ENCODE peak calls at places on chromosomes 7 and 10, in four cellular contexts. One of them, this sample, is unnamed.

GRCh38 chr7:117777335-117778150 is 95.7 kb downstream of the CTTNBP2 start:
- DNase-seq in stimulated activated CD8-positive, alpha-beta memory T cell treated with anti-CD3 and anti-CD28 coated beads, Interleukin-2, amount 100 ng/mL, for 1 hour: no peak
- DNase-seq in AG04449: no peak
- DNase-seq in DMS79 treated with DMSO at 0.1 percent for 48 hours: peak
- DNase-seq in this sample: no peak

GRCh38 chr10:3452683-3453388 is 280.3 kb upstream of the PITRM1 start:
- DNase-seq in stimulated activated CD8-positive, alpha-beta memory T cell treated with anti-CD3 and anti-CD28 coated beads, Interleukin-2, amount 100 ng/mL, for 1 hour: no peak
- DNase-seq in AG04449: no peak
- DNase-seq in DMS79 treated with DMSO at 0.1 percent for 48 hours: no peak
- DNase-seq in this sample: peak

GRCh38 chr7:129535896-129536295 is 33.6 kb downstream of the SMKR1 start:
- DNase-seq in stimulated activated CD8-positive, alpha-beta memory T cell treated with anti-CD3 and anti-CD28 coated beads, Interleukin-2, amount 100 ng/mL, for 1 hour: no peak
- DNase-seq in AG04449: no peak
- DNase-seq in DMS79 treated with DMSO at 0.1 percent for 48 hours: no peak
- DNase-seq in this sample: no peak

GRCh38 chr7:151869968-151870918 is 6.7 kb downstream of the PRKAG2 start:
- DNase-seq in stimulated activated CD8-positive, alpha-beta memory T cell treated with anti-CD3 and anti-CD28 coated beads, Interleukin-2, amount 100 ng/mL, for 1 hour: no peak
- DNase-seq in AG04449: no peak
- DNase-seq in DMS79 treated with DMSO at 0.1 percent for 48 hours: no peak
- DNase-seq in this sample: no peak

GRCh38 chr10:115335366-115335765 is 242.2 kb downstream of the ATRNL1 start:
- DNase-seq in stimulated activated CD8-positive, alpha-beta memory T cell treated with anti-CD3 and anti-CD28 coated beads, Interleukin-2, amount 100 ng/mL, for 1 hour: no peak
- DNase-seq in AG04449: no peak
- DNase-seq in DMS79 treated with DMSO at 0.1 percent for 48 hours: no peak
- DNase-seq in this sample: no peak

GRCh38 chr7:88789480-88790064 is 6.0 kb downstream of the TEX47 start:
- DNase-seq in stimulated activated CD8-positive, alpha-beta memory T cell treated with anti-CD3 and anti-CD28 coated beads, Interleukin-2, amount 100 ng/mL, for 1 hour: no peak
- DNase-seq in AG04449: no peak
- DNase-seq in DMS79 treated with DMSO at 0.1 percent for 48 hours: no peak
- DNase-seq in this sample: no peak

GRCh38 chr10:76049581-76050290 is 618.3 kb downstream of the LRMDA start:
- DNase-seq in stimulated activated CD8-positive, alpha-beta memory T cell treated with anti-CD3 and anti-CD28 coated beads, Interleukin-2, amount 100 ng/mL, for 1 hour: no peak
- DNase-seq in AG04449: no peak
- DNase-seq in DMS79 treated with DMSO at 0.1 percent for 48 hours: no peak
- DNase-seq in this sample: no peak

GRCh38 chr7:46071601-46072000 is 150.5 kb upstream of the IGFBP3 start:
- DNase-seq in stimulated activated CD8-positive, alpha-beta memory T cell treated with anti-CD3 and anti-CD28 coated beads, Interleukin-2, amount 100 ng/mL, for 1 hour: no peak
- DNase-seq in AG04449: no peak
- DNase-seq in DMS79 treated with DMSO at 0.1 percent for 48 hours: no peak
- DNase-seq in this sample: peak

GRCh38 chr10:85612833-85613232 is 753.8 kb downstream of the GRID1 start:
- DNase-seq in stimulated activated CD8-positive, alpha-beta memory T cell treated with anti-CD3 and anti-CD28 coated beads, Interleukin-2, amount 100 ng/mL, for 1 hour: no peak
- DNase-seq in AG04449: no peak
- DNase-seq in DMS79 treated with DMSO at 0.1 percent for 48 hours: no peak
- DNase-seq in this sample: no peak

GRCh38 chr7:9124320-9124719 is 690.9 kb downstream of the NXPH1 start:
- DNase-seq in stimulated activated CD8-positive, alpha-beta memory T cell treated with anti-CD3 and anti-CD28 coated beads, Interleukin-2, amount 100 ng/mL, for 1 hour: no peak
- DNase-seq in AG04449: no peak
- DNase-seq in DMS79 treated with DMSO at 0.1 percent for 48 hours: no peak
- DNase-seq in this sample: no peak

GRCh38 chr10:86020139-86020538 is 346.5 kb downstream of the GRID1 start:
- DNase-seq in stimulated activated CD8-positive, alpha-beta memory T cell treated with anti-CD3 and anti-CD28 coated beads, Interleukin-2, amount 100 ng/mL, for 1 hour: no peak
- DNase-seq in AG04449: no peak
- DNase-seq in DMS79 treated with DMSO at 0.1 percent for 48 hours: no peak
- DNase-seq in this sample: no peak

GRCh38 chr10:130227883-130228282 is 91.7 kb downstream of the GLRX3 start:
- DNase-seq in stimulated activated CD8-positive, alpha-beta memory T cell treated with anti-CD3 and anti-CD28 coated beads, Interleukin-2, amount 100 ng/mL, for 1 hour: no peak
- DNase-seq in AG04449: no peak
- DNase-seq in DMS79 treated with DMSO at 0.1 percent for 48 hours: no peak
- DNase-seq in this sample: no peak

GRCh38 chr10:88118769-88119559 is 255.5 kb downstream of the PTEN start:
- DNase-seq in stimulated activated CD8-positive, alpha-beta memory T cell treated with anti-CD3 and anti-CD28 coated beads, Interleukin-2, amount 100 ng/mL, for 1 hour: no peak
- DNase-seq in AG04449: no peak
- DNase-seq in DMS79 treated with DMSO at 0.1 percent for 48 hours: no peak
- DNase-seq in this sample: no peak

GRCh38 chr7:100174582-100174981 is 2.6 kb downstream of the GPC2 start:
- DNase-seq in stimulated activated CD8-positive, alpha-beta memory T cell treated with anti-CD3 and anti-CD28 coated beads, Interleukin-2, amount 100 ng/mL, for 1 hour: no peak
- DNase-seq in AG04449: no peak
- DNase-seq in DMS79 treated with DMSO at 0.1 percent for 48 hours: no peak
- DNase-seq in this sample: no peak

GRCh38 chr10:36608251-36608650 is 517.1 kb upstream of the ANKRD30A start:
- DNase-seq in stimulated activated CD8-positive, alpha-beta memory T cell treated with anti-CD3 and anti-CD28 coated beads, Interleukin-2, amount 100 ng/mL, for 1 hour: no peak
- DNase-seq in AG04449: peak
- DNase-seq in DMS79 treated with DMSO at 0.1 percent for 48 hours: no peak
- DNase-seq in this sample: no peak

GRCh38 chr7:135575296-135575695 is 17.6 kb downstream of the NUP205 start:
- DNase-seq in stimulated activated CD8-positive, alpha-beta memory T cell treated with anti-CD3 and anti-CD28 coated beads, Interleukin-2, amount 100 ng/mL, for 1 hour: no peak
- DNase-seq in AG04449: no peak
- DNase-seq in DMS79 treated with DMSO at 0.1 percent for 48 hours: no peak
- DNase-seq in this sample: no peak

GRCh38 chr10:115710136-115710535 is 562.9 kb downstream of the GFRA1 start:
- DNase-seq in stimulated activated CD8-positive, alpha-beta memory T cell treated with anti-CD3 and anti-CD28 coated beads, Interleukin-2, amount 100 ng/mL, for 1 hour: no peak
- DNase-seq in AG04449: no peak
- DNase-seq in DMS79 treated with DMSO at 0.1 percent for 48 hours: no peak
- DNase-seq in this sample: no peak

GRCh38 chr7:137080516-137081203 is 212.2 kb downstream of the CHRM2 start:
- DNase-seq in stimulated activated CD8-positive, alpha-beta memory T cell treated with anti-CD3 and anti-CD28 coated beads, Interleukin-2, amount 100 ng/mL, for 1 hour: no peak
- DNase-seq in AG04449: no peak
- DNase-seq in DMS79 treated with DMSO at 0.1 percent for 48 hours: no peak
- DNase-seq in this sample: no peak

GRCh38 chr10:21078410-21079329 is 181.6 kb upstream of the NEBL start:
- DNase-seq in stimulated activated CD8-positive, alpha-beta memory T cell treated with anti-CD3 and anti-CD28 coated beads, Interleukin-2, amount 100 ng/mL, for 1 hour: no peak
- DNase-seq in AG04449: no peak
- DNase-seq in DMS79 treated with DMSO at 0.1 percent for 48 hours: peak
- DNase-seq in this sample: peak

GRCh38 chr10:132667613-132668394 is 118.1 kb downstream of the NKX6-2 start:
- DNase-seq in stimulated activated CD8-positive, alpha-beta memory T cell treated with anti-CD3 and anti-CD28 coated beads, Interleukin-2, amount 100 ng/mL, for 1 hour: no peak
- DNase-seq in AG04449: peak
- DNase-seq in DMS79 treated with DMSO at 0.1 percent for 48 hours: no peak
- DNase-seq in this sample: no peak

GRCh38 chr10:58643029-58643428 is 130.4 kb downstream of the BICC1 start:
- DNase-seq in stimulated activated CD8-positive, alpha-beta memory T cell treated with anti-CD3 and anti-CD28 coated beads, Interleukin-2, amount 100 ng/mL, for 1 hour: no peak
- DNase-seq in AG04449: no peak
- DNase-seq in DMS79 treated with DMSO at 0.1 percent for 48 hours: no peak
- DNase-seq in this sample: no peak

GRCh38 chr10:58896229-58896628 is 280.2 kb upstream of the PHYHIPL start:
- DNase-seq in stimulated activated CD8-positive, alpha-beta memory T cell treated with anti-CD3 and anti-CD28 coated beads, Interleukin-2, amount 100 ng/mL, for 1 hour: no peak
- DNase-seq in AG04449: no peak
- DNase-seq in DMS79 treated with DMSO at 0.1 percent for 48 hours: no peak
- DNase-seq in this sample: no peak

GRCh38 chr7:40763319-40764287 is 628.8 kb downstream of the SUGCT start:
- DNase-seq in stimulated activated CD8-positive, alpha-beta memory T cell treated with anti-CD3 and anti-CD28 coated beads, Interleukin-2, amount 100 ng/mL, for 1 hour: no peak
- DNase-seq in AG04449: peak
- DNase-seq in DMS79 treated with DMSO at 0.1 percent for 48 hours: no peak
- DNase-seq in this sample: peak

GRCh38 chr10:33772370-33773331 is 438.2 kb upstream of the NRP1 start:
- DNase-seq in stimulated activated CD8-positive, alpha-beta memory T cell treated with anti-CD3 and anti-CD28 coated beads, Interleukin-2, amount 100 ng/mL, for 1 hour: no peak
- DNase-seq in AG04449: no peak
- DNase-seq in DMS79 treated with DMSO at 0.1 percent for 48 hours: no peak
- DNase-seq in this sample: no peak

GRCh38 chr10:48899781-48900180 is 39.9 kb downstream of the LRRC18 start:
- DNase-seq in stimulated activated CD8-positive, alpha-beta memory T cell treated with anti-CD3 and anti-CD28 coated beads, Interleukin-2, amount 100 ng/mL, for 1 hour: no peak
- DNase-seq in AG04449: no peak
- DNase-seq in DMS79 treated with DMSO at 0.1 percent for 48 hours: no peak
- DNase-seq in this sample: no peak

GRCh38 chr10:27998178-27998953 is 513 bp downstream of the ODAD2 start:
- DNase-seq in stimulated activated CD8-positive, alpha-beta memory T cell treated with anti-CD3 and anti-CD28 coated beads, Interleukin-2, amount 100 ng/mL, for 1 hour: no peak
- DNase-seq in AG04449: no peak
- DNase-seq in DMS79 treated with DMSO at 0.1 percent for 48 hours: no peak
- DNase-seq in this sample: no peak

GRCh38 chr7:39700165-39700564 is 76.8 kb downstream of the RALA start:
- DNase-seq in stimulated activated CD8-positive, alpha-beta memory T cell treated with anti-CD3 and anti-CD28 coated beads, Interleukin-2, amount 100 ng/mL, for 1 hour: no peak
- DNase-seq in AG04449: no peak
- DNase-seq in DMS79 treated with DMSO at 0.1 percent for 48 hours: no peak
- DNase-seq in this sample: no peak

GRCh38 chr7:107201795-107202450 is 33.1 kb downstream of the HBP1 start:
- DNase-seq in stimulated activated CD8-positive, alpha-beta memory T cell treated with anti-CD3 and anti-CD28 coated beads, Interleukin-2, amount 100 ng/mL, for 1 hour: no peak
- DNase-seq in AG04449: no peak
- DNase-seq in DMS79 treated with DMSO at 0.1 percent for 48 hours: peak
- DNase-seq in this sample: no peak

GRCh38 chr10:109587366-109587765 is 335.9 kb downstream of the XPNPEP1 start:
- DNase-seq in stimulated activated CD8-positive, alpha-beta memory T cell treated with anti-CD3 and anti-CD28 coated beads, Interleukin-2, amount 100 ng/mL, for 1 hour: no peak
- DNase-seq in AG04449: no peak
- DNase-seq in DMS79 treated with DMSO at 0.1 percent for 48 hours: no peak
- DNase-seq in this sample: no peak

GRCh38 chr7:95335093-95335492 is 10.8 kb upstream of the PON1 start:
- DNase-seq in stimulated activated CD8-positive, alpha-beta memory T cell treated with anti-CD3 and anti-CD28 coated beads, Interleukin-2, amount 100 ng/mL, for 1 hour: no peak
- DNase-seq in AG04449: peak
- DNase-seq in DMS79 treated with DMSO at 0.1 percent for 48 hours: no peak
- DNase-seq in this sample: peak

GRCh38 chr10:24971374-24971773 is 19.0 kb upstream of the PRTFDC1 start:
- DNase-seq in stimulated activated CD8-positive, alpha-beta memory T cell treated with anti-CD3 and anti-CD28 coated beads, Interleukin-2, amount 100 ng/mL, for 1 hour: no peak
- DNase-seq in AG04449: no peak
- DNase-seq in DMS79 treated with DMSO at 0.1 percent for 48 hours: no peak
- DNase-seq in this sample: no peak

GRCh38 chr7:30348083-30348560 is 63.7 kb downstream of the ZNRF2 start:
- DNase-seq in stimulated activated CD8-positive, alpha-beta memory T cell treated with anti-CD3 and anti-CD28 coated beads, Interleukin-2, amount 100 ng/mL, for 1 hour: peak
- DNase-seq in AG04449: peak
- DNase-seq in DMS79 treated with DMSO at 0.1 percent for 48 hours: no peak
- DNase-seq in this sample: peak

GRCh38 chr10:86964061-86964846 is 4.0 kb upstream of the ADIRF start:
- DNase-seq in stimulated activated CD8-positive, alpha-beta memory T cell treated with anti-CD3 and anti-CD28 coated beads, Interleukin-2, amount 100 ng/mL, for 1 hour: no peak
- DNase-seq in AG04449: no peak
- DNase-seq in DMS79 treated with DMSO at 0.1 percent for 48 hours: no peak
- DNase-seq in this sample: no peak

GRCh38 chr7:116259821-116260440 is 49.6 kb downstream of the TES start:
- DNase-seq in stimulated activated CD8-positive, alpha-beta memory T cell treated with anti-CD3 and anti-CD28 coated beads, Interleukin-2, amount 100 ng/mL, for 1 hour: no peak
- DNase-seq in AG04449: peak
- DNase-seq in DMS79 treated with DMSO at 0.1 percent for 48 hours: no peak
- DNase-seq in this sample: peak

This sample was measured in AG09309.